ENCODE peak calls at places on chromosome 3, in eight cellular contexts. One of them, this sample, is unnamed.

GRCh38 chr3:190458040-190458439 is 8.3 kb upstream of the TMEM207 start:
- DNase-seq in kidney glomerular epithelial cell: no peak
- DNase-seq in C1 segment of cervical spinal cord: no peak
- DNase-seq in NCI-H748 treated with DMSO at 0.1 percent for 48 hours: no peak
- DNase-seq in psoas muscle: no peak
- DNase-seq in NCI-H1092: no peak
- DNase-seq in sciatic nerve: no peak
- DNase-seq in HTR-8/SVneo: no peak
- DNase-seq in this sample: peak

GRCh38 chr3:66949898-66950297 is 48.2 kb upstream of the KBTBD8 start:
- DNase-seq in kidney glomerular epithelial cell: no peak
- DNase-seq in C1 segment of cervical spinal cord: no peak
- DNase-seq in NCI-H748 treated with DMSO at 0.1 percent for 48 hours: no peak
- DNase-seq in psoas muscle: no peak
- DNase-seq in NCI-H1092: no peak
- DNase-seq in sciatic nerve: no peak
- DNase-seq in HTR-8/SVneo: no peak
- DNase-seq in this sample: no peak

GRCh38 chr3:195757371-195757770 is 36.6 kb downstream of the MUC20 start:
- DNase-seq in kidney glomerular epithelial cell: no peak
- DNase-seq in C1 segment of cervical spinal cord: no peak
- DNase-seq in NCI-H748 treated with DMSO at 0.1 percent for 48 hours: no peak
- DNase-seq in psoas muscle: no peak
- DNase-seq in NCI-H1092: no peak
- DNase-seq in sciatic nerve: no peak
- DNase-seq in HTR-8/SVneo: no peak
- DNase-seq in this sample: no peak

GRCh38 chr3:123421353-123422174 is 27.3 kb downstream of the ADCY5 start:
- DNase-seq in kidney glomerular epithelial cell: no peak
- DNase-seq in C1 segment of cervical spinal cord: no peak
- DNase-seq in NCI-H748 treated with DMSO at 0.1 percent for 48 hours: no peak
- DNase-seq in psoas muscle: peak
- DNase-seq in NCI-H1092: no peak
- DNase-seq in sciatic nerve: peak
- DNase-seq in HTR-8/SVneo: no peak
- DNase-seq in this sample: no peak

GRCh38 chr3:186930143-186930638 is at the start of gene ST6GAL1:
- DNase-seq in kidney glomerular epithelial cell: peak
- DNase-seq in C1 segment of cervical spinal cord: peak
- DNase-seq in NCI-H748 treated with DMSO at 0.1 percent for 48 hours: no peak
- DNase-seq in psoas muscle: peak
- DNase-seq in NCI-H1092: no peak
- DNase-seq in sciatic nerve: peak
- DNase-seq in HTR-8/SVneo: peak
- DNase-seq in this sample: peak

GRCh38 chr3:193827831-193828230 is 234.8 kb downstream of the OPA1 start:
- DNase-seq in kidney glomerular epithelial cell: no peak
- DNase-seq in C1 segment of cervical spinal cord: no peak
- DNase-seq in NCI-H748 treated with DMSO at 0.1 percent for 48 hours: no peak
- DNase-seq in psoas muscle: no peak
- DNase-seq in NCI-H1092: no peak
- DNase-seq in sciatic nerve: no peak
- DNase-seq in HTR-8/SVneo: no peak
- DNase-seq in this sample: no peak

GRCh38 chr3:189806171-189806951 is 175.2 kb downstream of the TP63 start:
- DNase-seq in kidney glomerular epithelial cell: no peak
- DNase-seq in C1 segment of cervical spinal cord: no peak
- DNase-seq in NCI-H748 treated with DMSO at 0.1 percent for 48 hours: no peak
- DNase-seq in psoas muscle: no peak
- DNase-seq in NCI-H1092: no peak
- DNase-seq in sciatic nerve: no peak
- DNase-seq in HTR-8/SVneo: no peak
- DNase-seq in this sample: no peak

GRCh38 chr3:69499899-69500316 is 114.0 kb upstream of the FRMD4B start:
- DNase-seq in kidney glomerular epithelial cell: no peak
- DNase-seq in C1 segment of cervical spinal cord: peak
- DNase-seq in NCI-H748 treated with DMSO at 0.1 percent for 48 hours: no peak
- DNase-seq in psoas muscle: peak
- DNase-seq in NCI-H1092: no peak
- DNase-seq in sciatic nerve: peak
- DNase-seq in HTR-8/SVneo: no peak
- DNase-seq in this sample: no peak

GRCh38 chr3:38349684-38350359 is 3.2 kb downstream of the XYLB start:
- DNase-seq in kidney glomerular epithelial cell: no peak
- DNase-seq in C1 segment of cervical spinal cord: no peak
- DNase-seq in NCI-H748 treated with DMSO at 0.1 percent for 48 hours: no peak
- DNase-seq in psoas muscle: no peak
- DNase-seq in NCI-H1092: no peak
- DNase-seq in sciatic nerve: no peak
- DNase-seq in HTR-8/SVneo: no peak
- DNase-seq in this sample: no peak

GRCh38 chr3:170301404-170301803 is 56.1 kb upstream of the SKIL start:
- DNase-seq in kidney glomerular epithelial cell: no peak
- DNase-seq in C1 segment of cervical spinal cord: no peak
- DNase-seq in NCI-H748 treated with DMSO at 0.1 percent for 48 hours: peak
- DNase-seq in psoas muscle: no peak
- DNase-seq in NCI-H1092: no peak
- DNase-seq in sciatic nerve: no peak
- DNase-seq in HTR-8/SVneo: no peak
- DNase-seq in this sample: no peak

GRCh38 chr3:23653647-23654525 is 151.9 kb upstream of the UBE2E1 start:
- DNase-seq in kidney glomerular epithelial cell: no peak
- DNase-seq in C1 segment of cervical spinal cord: no peak
- DNase-seq in NCI-H748 treated with DMSO at 0.1 percent for 48 hours: no peak
- DNase-seq in psoas muscle: no peak
- DNase-seq in NCI-H1092: no peak
- DNase-seq in sciatic nerve: no peak
- DNase-seq in HTR-8/SVneo: no peak
- DNase-seq in this sample: no peak

GRCh38 chr3:105006164-105006563 is 360.5 kb upstream of the ALCAM start:
- DNase-seq in kidney glomerular epithelial cell: no peak
- DNase-seq in C1 segment of cervical spinal cord: no peak
- DNase-seq in NCI-H748 treated with DMSO at 0.1 percent for 48 hours: no peak
- DNase-seq in psoas muscle: no peak
- DNase-seq in NCI-H1092: no peak
- DNase-seq in sciatic nerve: no peak
- DNase-seq in HTR-8/SVneo: no peak
- DNase-seq in this sample: no peak